ENCODE peak calls at places on chromosome 10, in four cellular contexts. T, R, F and X are unnamed samples.

GRCh38 chr10:100998183-100998990 is 1.2 kb upstream of the LZTS2 start:
- DNase-seq in R (peak), F (peak), T (peak), X (peak)

GRCh38 chr10:110840225-110840922 is 31.4 kb upstream of the PDCD4 start:
- DNase-seq in R (no peak), F (no peak), T (no peak), X (no peak)

GRCh38 chr10:4512557-4513286 is 313.3 kb upstream of the AKR1E2 start:
- DNase-seq in T (peak), F (no peak), R (peak), X (peak)

GRCh38 chr10:47438857-47439474 is 44.9 kb downstream of the ANXA8 start:
- DNase-seq in F (no peak), T (peak), R (peak), X (peak)

GRCh38 chr10:84214612-84215235 is 10.6 kb downstream of the LRIT2 start:
- DNase-seq in F (peak), T (no peak), R (peak), X (peak)

GRCh38 chr10:15123749-15124184 is 26.6 kb downstream of the RPP38 start:
- DNase-seq in F (no peak), T (peak), R (no peak), X (no peak)

GRCh38 chr10:1642600-1643160 is 94.6 kb downstream of the ADARB2 start:
- DNase-seq in R (no peak), F (no peak), T (no peak), X (no peak)

GRCh38 chr10:52631648-52632047 is 140.9 kb downstream of the MBL2 start:
- DNase-seq in T (no peak), F (no peak), R (no peak), X (no peak)

GRCh38 chr10:49613882-49614241 is at the start of gene CHAT:
- DNase-seq in T (no peak), F (peak), R (no peak), X (no peak)

GRCh38 chr10:110138197-110138812 is 69.1 kb upstream of the MXI1 start:
- DNase-seq in F (no peak), R (no peak), T (peak), X (peak)

GRCh38 chr10:95508730-95509129 is 52.4 kb downstream of the SORBS1 start:
- DNase-seq in T (peak), R (no peak), F (no peak), X (peak)

GRCh38 chr10:51031995-51032394 is 42.3 kb upstream of the PRKG1 start:
- DNase-seq in T (no peak), F (no peak), R (peak), X (peak)

GRCh38 chr10:96610817-96611216 is 24.0 kb upstream of the TM9SF3 start:
- DNase-seq in T (no peak), R (no peak), F (no peak), X (no peak)

GRCh38 chr10:132001238-132001977 is 19.7 kb upstream of the BNIP3 start:
- DNase-seq in T (peak), F (peak), R (peak), X (peak)

GRCh38 chr10:68167271-68167670 is 58.0 kb downstream of the MYPN start:
- DNase-seq in T (peak), F (no peak), R (no peak), X (no peak)

GRCh38 chr10:18224626-18225445 is 84.6 kb downstream of the CACNB2 start:
- DNase-seq in F (no peak), T (no peak), R (peak), X (peak)

GRCh38 chr10:14184841-14185500 is 145.8 kb downstream of the FRMD4A start:
- DNase-seq in F (no peak), T (peak), R (no peak), X (peak)

GRCh38 chr10:10589540-10589939 is 428.1 kb upstream of the CELF2 start:
- DNase-seq in T (peak), R (no peak), F (no peak), X (peak)

GRCh38 chr10:51341216-51341615 is 266.9 kb downstream of the PRKG1 start:
- DNase-seq in R (no peak), F (no peak), T (no peak), X (no peak)

GRCh38 chr10:98589691-98590090 is 143.0 kb upstream of the HPS1 start:
- DNase-seq in T (no peak), R (no peak), F (no peak), X (no peak)

GRCh38 chr10:35993816-35994515 is 351.9 kb upstream of the FZD8 start:
- DNase-seq in R (no peak), F (no peak), T (no peak), X (no peak)

GRCh38 chr10:110410329-110411046 is 87.2 kb upstream of the DUSP5 start:
- DNase-seq in F (no peak), R (no peak), T (peak), X (peak)

GRCh38 chr10:73218466-73219191 is 28.4 kb downstream of the DNAJC9 start:
- DNase-seq in F (no peak), R (no peak), T (peak), X (peak)

GRCh38 chr10:22250897-22251605 is 33.2 kb upstream of the EBLN1 start:
- DNase-seq in T (no peak), F (no peak), R (no peak), X (no peak)

GRCh38 chr10:101781984-101782810 is 1.0 kb downstream of the NPM3 start:
- DNase-seq in R (peak), T (no peak), F (no peak), X (peak)

GRCh38 chr10:54622017-54622416 is 179.0 kb downstream of the PCDH15 start:
- DNase-seq in T (no peak), F (no peak), R (no peak), X (peak)

GRCh38 chr10:71968553-71969474 is 4.6 kb downstream of the CHST3 start:
- DNase-seq in R (no peak), F (no peak), T (peak), X (peak)

GRCh38 chr10:110843031-110843430 is 28.7 kb upstream of the PDCD4 start:
- DNase-seq in F (no peak), T (no peak), R (no peak), X (no peak)

GRCh38 chr10:19579841-19580240 is 236.4 kb upstream of the PLXDC2 start:
- DNase-seq in F (no peak), T (no peak), R (no peak), X (no peak)

GRCh38 chr10:70497120-70497545 is 18.6 kb downstream of the PALD1 start:
- DNase-seq in T (no peak), R (no peak), F (no peak), X (no peak)

GRCh38 chr10:70494966-70495365 is 16.4 kb downstream of the PALD1 start:
- DNase-seq in T (no peak), R (no peak), F (no peak), X (no peak)

GRCh38 chr10:70494536-70494935 is 16.0 kb downstream of the PALD1 start:
- DNase-seq in R (no peak), F (no peak), T (no peak), X (no peak)

GRCh38 chr10:70495691-70496261 is 17.2 kb downstream of the PALD1 start:
- DNase-seq in R (no peak), T (no peak), F (no peak), X (no peak)

DNA sequence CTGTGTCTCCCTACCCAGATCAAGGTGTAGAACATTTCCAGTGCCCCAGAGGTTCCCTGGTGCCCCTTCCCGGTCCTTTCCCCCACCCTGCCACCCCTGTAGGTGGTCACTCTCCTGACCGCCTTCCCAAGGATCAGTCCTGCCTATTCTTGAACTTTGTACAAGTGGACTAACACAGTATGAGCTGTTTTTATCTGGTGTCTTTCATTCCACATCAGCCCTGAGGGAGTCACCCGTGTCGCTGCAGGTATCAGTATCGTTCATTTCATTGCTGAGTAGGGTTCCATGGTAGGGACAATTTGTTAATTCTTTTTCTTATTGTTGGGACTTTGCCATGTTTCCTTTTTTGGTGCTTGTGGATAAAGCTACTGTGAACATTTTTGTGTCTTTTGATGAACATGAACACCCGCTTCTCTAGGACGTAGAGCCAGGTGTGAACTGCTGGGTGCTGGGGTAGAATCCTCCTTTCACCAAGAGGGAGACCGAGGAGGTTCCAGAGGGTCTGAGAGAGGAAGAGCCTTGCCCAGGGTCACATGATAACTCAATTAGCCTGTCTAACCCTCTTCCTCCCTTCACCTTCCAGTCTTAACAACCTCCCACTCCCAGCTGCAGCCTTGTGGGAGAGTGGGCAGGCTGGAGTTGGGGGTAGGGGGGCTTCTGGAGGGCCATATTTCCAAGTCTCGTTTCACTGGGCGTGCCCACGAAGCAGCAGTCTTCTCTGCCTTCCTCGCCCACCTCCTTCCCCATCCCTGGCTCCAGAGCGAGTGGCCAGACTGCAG is 18.0 kb downstream of the PALD1 start:
- DNase-seq in R (no peak), F (no peak), T (no peak), X (no peak)
- H3K18ac ChIP-seq in R (peak), F (no peak), T (no peak), X (no peak)

DNA sequence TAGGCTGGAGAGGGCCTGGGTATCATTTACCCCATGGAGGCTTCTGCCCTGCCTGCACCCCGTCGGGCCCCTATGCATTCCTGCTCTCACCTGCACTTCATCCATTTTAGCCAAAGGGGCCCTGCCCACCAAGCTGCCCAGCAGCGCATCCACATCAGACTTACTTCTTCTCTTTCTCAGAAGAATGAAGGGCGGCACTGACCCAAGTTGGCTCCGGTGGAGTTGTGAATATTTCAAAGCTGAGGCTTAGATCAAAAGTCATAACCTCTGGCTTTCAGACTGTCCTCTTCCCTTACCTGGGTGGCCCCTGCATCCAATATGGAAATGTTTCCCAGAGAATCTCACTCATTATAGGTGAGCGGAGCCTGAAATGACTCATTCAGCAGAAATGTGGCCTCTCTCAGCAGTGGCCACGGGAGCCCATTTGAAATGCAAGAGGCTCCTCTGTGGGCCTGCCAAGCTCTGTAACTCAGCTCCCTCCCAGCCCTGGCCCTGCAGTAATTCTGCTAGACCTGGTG is 117.6 kb upstream of the TCF7L2 start:
- DNase-seq in T (peak), F (peak), R (peak), X (peak)
- H3K56ac ChIP-seq in T (no peak), F (no peak), R (no peak), X (no peak)

GRCh38 chr10:86938260-86938659 is 19.2 kb downstream of the MMRN2 start:
- DNase-seq in R (no peak), T (no peak), F (no peak), X (no peak)
- H3K18ac ChIP-seq in R (no peak), T (no peak), F (no peak), X (no peak)

DNA sequence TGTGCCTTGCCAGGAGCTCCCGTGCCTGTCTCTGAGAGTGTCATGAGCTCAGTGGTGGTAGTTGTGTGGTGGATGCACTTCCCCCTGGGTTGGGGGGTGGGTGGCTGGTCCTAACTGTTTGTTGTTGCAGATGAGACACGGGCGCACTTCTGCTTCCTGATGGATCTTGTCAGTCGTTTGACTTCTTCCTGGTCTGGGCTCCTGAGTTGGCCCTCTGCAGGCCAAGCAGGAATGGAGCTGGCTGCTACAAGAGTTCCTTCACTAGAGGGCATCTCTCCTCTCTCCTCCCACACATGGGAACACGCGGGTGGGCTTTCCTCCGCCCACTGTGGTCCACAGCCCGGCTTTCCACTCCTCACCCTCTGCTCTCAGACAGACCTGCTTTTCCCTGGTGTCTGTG is 82.0 kb downstream of the BMS1 start:
- DNase-seq in R (peak), T (peak), F (no peak), X (peak)
- H3K56ac ChIP-seq in R (no peak), T (no peak), F (no peak), X (no peak)

GRCh38 chr10:128993443-128993842 is 473.6 kb upstream of the MGMT start:
- DNase-seq in R (no peak), T (no peak), F (no peak), X (no peak)
- H3K18ac ChIP-seq in R (peak), T (no peak), F (no peak), X (no peak)

DNA sequence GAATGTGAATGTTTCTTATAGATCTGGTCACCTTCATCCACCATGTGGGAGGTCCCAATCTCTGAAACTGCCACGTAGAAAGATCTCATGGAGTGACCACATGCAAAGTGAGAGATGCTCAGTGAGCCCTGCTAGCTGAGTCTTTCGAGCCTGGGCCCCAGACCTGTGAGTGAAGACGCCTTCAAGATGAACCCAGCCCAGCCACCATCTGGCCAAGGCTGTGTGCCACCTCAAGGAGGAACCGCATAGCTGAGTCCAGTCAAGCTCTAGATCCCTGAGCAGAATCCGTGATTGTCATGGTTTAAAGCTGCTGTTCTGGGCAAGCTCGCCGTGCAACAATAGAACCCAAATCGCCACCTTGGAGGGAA is 20.2 kb upstream of the PPIF start:
- DNase-seq in T (no peak), R (no peak), F (no peak), X (no peak)
- H3K56ac ChIP-seq in T (no peak), R (no peak), F (no peak), X (no peak)

GRCh38 chr10:30704016-30704600 is 74.6 kb upstream of the LYZL2 start:
- DNase-seq in R (no peak), F (no peak), T (no peak), X (no peak)

GRCh38 chr10:30702860-30703259 is 73.3 kb upstream of the LYZL2 start:
- DNase-seq in F (no peak), R (no peak), T (no peak), X (no peak)

GRCh38 chr10:30708234-30708633 is 78.7 kb upstream of the LYZL2 start:
- DNase-seq in R (no peak), F (no peak), T (no peak), X (no peak)

GRCh38 chr10:30705086-30705624 is 75.6 kb upstream of the LYZL2 start:
- DNase-seq in F (no peak), T (no peak), R (no peak), X (no peak)

GRCh38 chr10:30705625-30706149 is 76.1 kb upstream of the LYZL2 start:
- DNase-seq in R (no peak), F (no peak), T (no peak), X (peak)
- H3K18ac ChIP-seq in R (no peak), F (no peak), T (no peak), X (no peak)

DNA sequence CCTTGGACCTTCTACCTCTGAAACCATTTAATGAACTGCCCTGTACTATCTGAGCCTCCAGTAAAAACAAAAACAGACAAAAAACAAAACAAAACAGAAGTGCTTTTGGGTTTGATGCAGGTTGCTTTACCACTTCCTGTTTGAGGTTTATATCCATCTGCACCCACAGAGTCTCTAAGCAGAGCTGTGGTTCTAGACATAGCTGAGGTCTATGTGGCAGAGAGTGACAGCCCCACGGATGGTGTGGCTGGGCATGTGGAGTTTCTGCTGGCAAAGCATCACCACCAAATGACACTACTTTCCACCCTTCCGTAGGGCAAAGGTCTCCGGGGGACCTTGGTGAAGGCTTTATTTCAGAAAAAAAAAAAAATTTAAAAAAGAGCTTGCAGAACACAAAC is 754.2 kb downstream of the GRID1 start:
- DNase-seq in F (no peak), R (no peak), T (no peak), X (no peak)
- H3K56ac ChIP-seq in F (no peak), R (no peak), T (no peak), X (no peak)

DNA sequence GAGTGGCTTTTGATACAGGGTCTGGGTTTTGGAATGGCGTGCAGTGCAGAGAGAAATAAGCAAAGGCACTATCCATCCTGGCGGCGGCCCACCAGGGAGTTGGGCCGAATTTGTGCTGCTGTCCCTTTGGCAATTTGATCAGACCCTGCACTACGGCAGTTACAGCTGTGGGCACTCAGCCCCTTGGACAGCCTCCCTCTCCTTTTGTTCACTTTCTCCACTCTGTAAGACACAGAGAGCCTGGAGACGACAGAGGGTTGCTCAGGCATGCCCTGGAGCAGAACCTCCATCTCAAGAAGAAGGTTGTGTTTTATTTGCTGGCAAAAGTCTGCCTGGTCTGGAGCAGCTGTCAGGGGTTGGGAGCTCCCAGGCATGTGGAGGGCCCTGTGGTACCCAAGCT is 55.8 kb downstream of the LHPP start:
- DNase-seq in F (no peak), T (no peak), R (no peak), X (no peak)
- H3K18ac ChIP-seq in F (no peak), T (no peak), R (no peak), X (no peak)